ENCODE peak calls at places on chromosomes 5 and 9, in five cellular contexts. D, S, X, M and L are unnamed samples.

GRCh38 chr5:5584236-5584749 is 161.8 kb downstream of the ICE1 start:
- DNase-seq in D (no peak), S (no peak), X (no peak), M (no peak), L (no peak)

GRCh38 chr9:2663486-2663885 is 41.9 kb downstream of the VLDLR start:
- DNase-seq in D (no peak), S (no peak), X (no peak), M (no peak), L (no peak)

GRCh38 chr5:132180134-132180745 is 47.4 kb downstream of the P4HA2 start:
- DNase-seq in D (no peak), S (peak), X (no peak), M (no peak), L (peak)

GRCh38 chr5:112995764-112996618 is 19.4 kb downstream of the DCP2 start:
- DNase-seq in D (peak), S (peak), X (peak), M (peak), L (peak)

GRCh38 chr9:136784249-136784996 is 6.7 kb upstream of the TMEM141 start:
- DNase-seq in D (no peak), S (peak), X (no peak), M (no peak), L (no peak)

GRCh38 chr5:2698581-2698980 is 52.9 kb downstream of the IRX2 start:
- DNase-seq in D (no peak), S (no peak), X (no peak), M (no peak), L (no peak)

GRCh38 chr5:14250094-14250777 is 107.1 kb downstream of the TRIO start:
- DNase-seq in D (peak), S (no peak), X (peak), M (no peak), L (peak)

GRCh38 chr5:168047043-168047668 is 244.3 kb upstream of the WWC1 start:
- DNase-seq in D (no peak), S (peak), X (peak), M (no peak), L (peak)

GRCh38 chr5:162163663-162164062 is 96.1 kb downstream of the GABRG2 start:
- DNase-seq in D (peak), S (no peak), X (no peak), M (no peak), L (no peak)

GRCh38 chr5:35312281-35312680 is 82.0 kb upstream of the PRLR start:
- DNase-seq in D (no peak), S (no peak), X (no peak), M (no peak), L (no peak)

GRCh38 chr5:16134204-16134603 is 45.4 kb downstream of the MARCHF11 start:
- DNase-seq in D (no peak), S (no peak), X (no peak), M (no peak), L (no peak)

GRCh38 chr5:113612060-113612496 is 98.6 kb downstream of the YTHDC2 start:
- DNase-seq in D (no peak), S (peak), X (no peak), M (no peak), L (peak)

GRCh38 chr9:33638516-33638915 is 114.5 kb downstream of the ANKRD18B start:
- DNase-seq in D (no peak), S (no peak), X (no peak), M (no peak), L (no peak)

GRCh38 chr9:122092611-122093506 is at the start of gene TTLL11:
- DNase-seq in D (peak), S (peak), X (peak), M (peak), L (peak)

GRCh38 chr5:167096816-167097215 is 1194.6 kb upstream of the WWC1 start:
- DNase-seq in D (no peak), S (no peak), X (no peak), M (no peak), L (no peak)

GRCh38 chr9:92714787-92715487 is 45.0 kb upstream of the IPPK start:
- DNase-seq in D (peak), S (no peak), X (no peak), M (no peak), L (no peak)

GRCh38 chr5:36457511-36458260 is 148.7 kb upstream of the SLC1A3 start:
- DNase-seq in D (no peak), S (no peak), X (no peak), M (no peak), L (no peak)

GRCh38 chr5:153525536-153525935 is 35.1 kb downstream of the GRIA1 start:
- DNase-seq in D (no peak), S (no peak), X (no peak), M (no peak), L (no peak)

GRCh38 chr9:96230002-96230401 is 72.0 kb downstream of the HSD17B3 start:
- DNase-seq in D (no peak), S (no peak), X (no peak), M (no peak), L (no peak)

GRCh38 chr5:82332064-82332855 is 54.1 kb upstream of the RPS23 start:
- DNase-seq in D (no peak), S (no peak), X (no peak), M (no peak), L (no peak)

GRCh38 chr5:91928751-91929521 is 545.8 kb upstream of the ARRDC3 start:
- DNase-seq in D (no peak), S (peak), X (no peak), M (no peak), L (peak)

GRCh38 chr5:110019780-110020179 is 330.1 kb downstream of the MAN2A1 start:
- DNase-seq in D (no peak), S (no peak), X (no peak), M (no peak), L (no peak)

GRCh38 chr5:125112196-125112595 is 365.8 kb upstream of the ZNF608 start:
- DNase-seq in D (no peak), S (no peak), X (no peak), M (no peak), L (no peak)

GRCh38 chr9:33165263-33166151 is 1.6 kb downstream of the B4GALT1 start:
- DNase-seq in D (no peak), S (peak), X (no peak), M (no peak), L (no peak)

GRCh38 chr5:125226825-125227224 is 480.4 kb upstream of the ZNF608 start:
- DNase-seq in D (no peak), S (no peak), X (no peak), M (no peak), L (no peak)

GRCh38 chr5:78927657-78928282 is 57.3 kb downstream of the ARSB start:
- DNase-seq in D (no peak), S (peak), X (no peak), M (no peak), L (no peak)

GRCh38 chr9:85248514-85249312 is 493.0 kb downstream of the AGTPBP1 start:
- DNase-seq in D (no peak), S (no peak), X (no peak), M (no peak), L (no peak)

GRCh38 chr9:23537192-23538059 is 288.6 kb downstream of the ELAVL2 start:
- DNase-seq in D (no peak), S (no peak), X (no peak), M (no peak), L (no peak)

GRCh38 chr5:168132186-168132585 is 159.3 kb upstream of the WWC1 start:
- DNase-seq in D (no peak), S (no peak), X (no peak), M (no peak), L (no peak)

GRCh38 chr9:81538929-81539716 is 150.2 kb downstream of the TLE1 start:
- DNase-seq in D (no peak), S (no peak), X (no peak), M (no peak), L (no peak)

GRCh38 chr5:16564468-16564867 is 52.3 kb downstream of the RETREG1 start:
- DNase-seq in D (no peak), S (no peak), X (no peak), M (no peak), L (no peak)

GRCh38 chr9:121298689-121299112 is 30.7 kb downstream of the GSN start:
- DNase-seq in D (no peak), S (no peak), X (no peak), M (no peak), L (peak)

GRCh38 chr9:104092192-104092591 is 1.9 kb upstream of the SMC2 start:
- DNase-seq in D (no peak), S (no peak), X (no peak), M (no peak), L (no peak)

GRCh38 chr9:82281066-82281465 is 292.5 kb downstream of the SPATA31D1 start:
- DNase-seq in D (no peak), S (no peak), X (no peak), M (no peak), L (no peak)

GRCh38 chr5:51961154-51961562 is 577.9 kb downstream of the ISL1 start:
- DNase-seq in D (no peak), S (no peak), X (no peak), M (no peak), L (no peak)

GRCh38 chr9:104835163-104835562 is 71.2 kb downstream of the NIPSNAP3B start:
- DNase-seq in D (peak), S (no peak), X (no peak), M (no peak), L (no peak)